ENCODE peak calls at places on chromosomes 16 and 17, in four cellular contexts. W is lower leg skin, C is tibial artery, A is upper lobe of right lung. J is an unnamed sample.

GRCh38 chr17:68600123-68600880 is 865 bp downstream of the FAM20A start:
- DNase-seq in W (no peak), C (no peak), A (peak), J (peak)

GRCh38 chr17:64974750-64975317 is 55.6 kb upstream of the LRRC37A3 start:
- DNase-seq in W (no peak), C (no peak), A (no peak), J (no peak)

GRCh38 chr17:27153005-27153404 is 140.9 kb upstream of the WSB1 start:
- DNase-seq in W (no peak), C (no peak), A (no peak), J (no peak)

GRCh38 chr16:15714393-15715172 is 64.5 kb downstream of the NDE1 start:
- DNase-seq in W (no peak), C (no peak), A (no peak), J (no peak)

GRCh38 chr17:21296097-21297025 is 11.8 kb downstream of the MAP2K3 start:
- DNase-seq in W (no peak), C (no peak), A (peak), J (no peak)

GRCh38 chr16:63689068-63689467 is 1432.8 kb downstream of the CDH11 start:
- DNase-seq in W (no peak), C (no peak), A (no peak), J (no peak)

GRCh38 chr16:89345663-89346150 is 128.2 kb downstream of the ZNF778 start:
- DNase-seq in W (no peak), C (no peak), A (peak), J (no peak)

GRCh38 chr17:64388961-64389565 is 1.6 kb downstream of the PECAM1 start:
- DNase-seq in W (no peak), C (no peak), A (peak), J (no peak)

GRCh38 chr17:81489012-81489968 is 23.3 kb downstream of the ACTG1 start:
- DNase-seq in W (no peak), C (no peak), A (no peak), J (no peak)

GRCh38 chr17:65975878-65976277 is 216.1 kb downstream of the CEP112 start:
- DNase-seq in W (no peak), C (peak), A (no peak), J (no peak)

GRCh38 chr17:12911241-12911640 is 106.6 kb downstream of the ELAC2 start:
- DNase-seq in W (no peak), C (no peak), A (no peak), J (no peak)

GRCh38 chr17:4708436-4708835 is 2.0 kb upstream of the ARRB2 start:
- DNase-seq in W (no peak), C (no peak), A (no peak), J (peak)

GRCh38 chr17:75059369-75060345 is 12.6 kb downstream of the KCTD2 start:
- DNase-seq in W (no peak), C (peak), A (no peak), J (no peak)

GRCh38 chr17:80637286-80637703 is 92.7 kb downstream of the RPTOR start:
- DNase-seq in W (no peak), C (no peak), A (no peak), J (no peak)

GRCh38 chr17:79038545-79039135 is 14.7 kb downstream of the C1QTNF1 start:
- DNase-seq in W (peak), C (peak), A (peak), J (peak)

GRCh38 chr16:23160082-23160481 is 10.8 kb upstream of the USP31 start:
- DNase-seq in W (no peak), C (no peak), A (no peak), J (no peak)

GRCh38 chr17:75518201-75518600 is 1.9 kb downstream of the TSEN54 start:
- DNase-seq in W (no peak), C (no peak), A (no peak), J (peak)

GRCh38 chr17:38674013-38674748 is 576 bp downstream of the EPOP start:
- DNase-seq in W (no peak), C (no peak), A (peak), J (peak)

GRCh38 chr17:75679706-75680201 is 12.6 kb downstream of the SAP30BP start:
- DNase-seq in W (no peak), C (no peak), A (no peak), J (no peak)

GRCh38 chr17:65848751-65849150 is 287.3 kb upstream of the AXIN2 start:
- DNase-seq in W (no peak), C (no peak), A (no peak), J (no peak)

GRCh38 chr16:85563515-85564276 is 49.4 kb upstream of the GSE1 start:
- DNase-seq in W (peak), C (peak), A (peak), J (no peak)

GRCh38 chr16:85562102-85562786 is 50.9 kb upstream of the GSE1 start:
- DNase-seq in W (no peak), C (no peak), A (no peak), J (no peak)

GRCh38 chr16:85561248-85562101 is 51.6 kb upstream of the GSE1 start:
- DNase-seq in W (no peak), C (no peak), A (no peak), J (no peak)

GRCh38 chr16:85564277-85565051 is 48.7 kb upstream of the GSE1 start:
- DNase-seq in W (no peak), C (no peak), A (peak), J (peak)

DNA sequence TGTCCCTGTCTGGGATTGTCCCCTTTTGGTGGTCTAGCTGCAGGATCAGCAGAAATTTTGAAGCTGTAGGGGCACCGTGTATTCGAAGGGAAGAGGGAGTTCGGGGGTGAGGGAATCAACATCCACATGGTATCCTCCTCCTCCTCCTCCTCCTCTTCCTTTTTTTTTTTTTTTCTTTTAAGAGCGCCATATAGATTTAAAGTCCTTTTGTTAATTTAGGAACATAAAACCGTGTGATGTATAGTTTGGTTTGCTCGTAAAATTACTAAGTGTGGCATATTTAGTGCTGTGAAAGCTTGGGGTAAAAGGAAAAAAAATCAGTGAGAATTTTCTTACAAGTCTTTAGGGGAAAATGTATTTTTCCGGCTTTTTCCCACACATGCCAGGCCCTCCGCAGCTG is 50.1 kb upstream of the GSE1 start:
- DNase-seq in W (no peak), C (no peak), A (no peak), J (no peak)
- H3K4me3 ChIP-seq in W (no peak), C (no peak), A (no peak), J (no peak)

GRCh38 chr16:2524339-2524938 is 4.3 kb downstream of the AMDHD2 start:
- DNase-seq in W (no peak), C (no peak), A (no peak), J (no peak)
- TF ChIP-seq CTCF in W (no peak), C (no peak), A (no peak), J (no peak)

DNA sequence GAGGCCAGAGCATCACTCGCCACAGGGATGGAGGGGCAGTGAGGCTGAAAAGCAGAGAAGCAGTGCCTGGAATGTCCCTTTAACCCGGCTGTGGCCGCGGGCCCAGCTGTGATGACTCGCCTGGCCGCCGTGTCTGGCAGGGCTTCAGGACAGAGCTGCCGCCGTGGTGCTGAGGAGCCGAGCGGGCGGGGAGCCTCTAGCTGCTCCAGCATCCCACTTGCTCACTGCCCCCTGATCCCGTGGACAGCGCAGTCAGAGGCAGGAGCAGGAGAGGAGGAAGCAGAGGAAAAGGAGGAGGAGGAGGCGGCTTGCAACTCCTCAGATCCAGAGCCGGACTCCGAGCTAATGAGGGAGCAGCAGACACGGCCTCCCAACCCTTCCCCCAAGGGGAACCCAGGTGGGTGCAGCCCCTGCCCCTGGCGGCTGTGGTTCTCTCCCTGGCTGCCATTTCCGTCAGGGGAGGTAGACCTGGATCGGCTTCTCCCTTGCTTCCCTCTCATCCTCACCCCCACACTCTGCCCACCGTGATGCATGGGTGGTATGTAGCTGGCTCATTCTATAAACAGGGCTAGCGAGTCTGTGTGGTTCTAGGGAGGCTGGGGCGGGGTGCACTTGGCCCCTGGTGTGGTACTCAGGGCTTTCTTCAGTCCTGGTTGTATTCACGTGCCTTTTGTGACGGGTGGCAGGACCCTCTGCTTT is 165.7 kb downstream of the CMIP start:
- DNase-seq in W (no peak), C (peak), A (peak), J (no peak)
- H3K4me3 ChIP-seq in W (no peak), C (peak), A (no peak), J (no peak)

GRCh38 chr16:55279598-55279997 is 44.4 kb upstream of the IRX6 start:
- DNase-seq in W (no peak), C (no peak), A (no peak), J (no peak)
- TF ChIP-seq CTCF in W (no peak), C (no peak), A (no peak), J (no peak)

GRCh38 chr16:2174396-2175131 is 19.0 kb downstream of the TRAF7 start:
- DNase-seq in W (no peak), C (no peak), A (no peak), J (no peak)

GRCh38 chr16:2173916-2174315 is 18.3 kb downstream of the TRAF7 start:
- DNase-seq in W (no peak), C (no peak), A (no peak), J (no peak)

GRCh38 chr16:2172688-2173335 is 17.2 kb downstream of the TRAF7 start:
- DNase-seq in W (no peak), C (no peak), A (no peak), J (no peak)

GRCh38 chr16:2171601-2172178 is 16.1 kb downstream of the TRAF7 start:
- DNase-seq in W (no peak), C (no peak), A (no peak), J (no peak)

GRCh38 chr16:2173366-2173765 is 17.8 kb downstream of the TRAF7 start:
- DNase-seq in W (no peak), C (no peak), A (no peak), J (no peak)
- H3K4me3 ChIP-seq in W (no peak), C (no peak), A (no peak), J (no peak)

GRCh38 chr16:5653789-5654188 is 556.2 kb upstream of the EEF2KMT start:
- DNase-seq in W (no peak), C (no peak), A (no peak), J (no peak)
- TF ChIP-seq CTCF in W (no peak), C (no peak), A (no peak), J (no peak)

GRCh38 chr16:80993293-80993691 is 13.4 kb downstream of the CMC2 start:
- DNase-seq in W (no peak), C (no peak), A (no peak), J (no peak)
- H3K4me3 ChIP-seq in W (no peak), C (no peak), A (no peak), J (no peak)

GRCh38 chr17:50634915-50635719 is 436 bp downstream of the ABCC3 start:
- DNase-seq in W (no peak), C (no peak), A (no peak), J (no peak)
- TF ChIP-seq CTCF in W (no peak), C (no peak), A (no peak), J (no peak)

DNA sequence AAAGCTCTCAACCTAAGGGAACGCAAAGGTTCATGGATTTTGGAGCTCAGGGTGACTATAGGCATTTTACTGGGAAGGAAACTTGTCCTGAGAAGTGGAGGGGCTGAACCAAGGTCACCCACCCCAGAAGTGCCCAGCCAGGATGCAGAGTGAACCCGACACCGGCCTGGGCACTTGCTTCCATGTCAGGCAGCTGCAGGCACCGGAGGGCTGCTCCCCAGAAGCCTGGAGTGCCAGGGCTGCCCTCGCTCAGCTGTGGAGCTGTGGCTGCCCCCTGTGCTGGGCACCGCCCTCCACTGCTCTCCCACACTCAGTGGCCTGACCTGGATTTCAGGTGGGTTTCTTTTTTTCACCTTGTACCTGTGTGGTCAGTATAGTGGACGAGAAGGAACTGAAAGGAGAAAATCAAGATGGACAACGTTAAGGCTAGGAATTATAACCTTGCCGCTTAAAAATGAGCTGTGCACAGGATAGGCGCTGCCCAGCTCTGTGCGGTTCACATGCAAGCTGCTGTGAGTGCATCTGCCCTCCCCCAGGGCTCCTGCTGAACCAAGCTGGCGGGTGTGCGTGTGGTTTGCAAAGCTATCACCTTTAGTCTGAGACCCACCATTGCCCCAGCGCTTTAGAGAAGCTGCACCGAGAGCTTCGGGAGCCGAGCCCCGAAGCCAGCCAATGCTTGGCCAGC is 2.2 kb downstream of the MAPK8IP3 start:
- DNase-seq in W (no peak), C (no peak), A (no peak), J (no peak)
- H3K4me3 ChIP-seq in W (no peak), C (no peak), A (no peak), J (peak)

DNA sequence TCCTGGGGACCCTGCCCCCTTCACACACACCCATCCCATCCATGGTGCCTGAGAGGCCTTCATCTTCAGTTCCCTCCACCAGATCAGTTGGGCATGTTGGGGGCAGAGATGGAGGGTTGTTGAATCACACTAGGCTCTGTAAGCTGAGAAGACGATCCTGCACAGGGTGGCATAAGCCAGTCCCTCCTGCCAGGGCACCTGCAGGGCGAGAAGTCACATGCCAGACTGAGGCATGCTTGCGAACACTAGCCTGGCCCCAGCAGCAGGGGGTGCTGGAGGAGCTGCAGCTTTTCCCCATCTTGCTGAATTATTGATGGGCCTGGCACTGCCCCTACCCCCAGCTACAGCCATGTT is 6.1 kb upstream of the TBX2 start:
- DNase-seq in W (no peak), C (no peak), A (no peak), J (no peak)
- TF ChIP-seq CTCF in W (no peak), C (no peak), A (peak), J (no peak)